ENCODE peak calls at places on chromosomes 5 and 9, in six cellular contexts. H, M, N, O, K and D are unnamed samples.

GRCh38 chr9:121893787-121894186 is 199.3 kb downstream of the TTLL11 start:
- DNase-seq in H (no peak), M (no peak), N (no peak), O (peak; percentile 9), K (no peak), D (no peak)

GRCh38 chr9:27088981-27089380 is 20.0 kb upstream of the TEK start:
- DNase-seq in H (no peak), M (no peak), N (no peak), O (no peak), K (no peak), D (peak; percentile 79)

GRCh38 chr9:7520396-7520795 is 279.2 kb downstream of the DMAC1 start:
- DNase-seq in H (no peak), M (no peak), N (no peak), O (no peak), K (no peak), D (no peak)

GRCh38 chr5:154571325-154572035 is 93.5 kb upstream of the HAND1 start:
- DNase-seq in H (no peak), M (no peak), N (no peak), O (no peak), K (no peak), D (no peak)

GRCh38 chr5:74648835-74649286 is 8.3 kb upstream of the ENC1 start:
- DNase-seq in H (no peak), M (peak; percentile 36), N (peak; percentile 69), O (no peak), K (no peak), D (peak; percentile 80)

GRCh38 chr5:40780199-40780598 is 18.0 kb downstream of the PRKAA1 start:
- DNase-seq in H (no peak), M (no peak), N (no peak), O (no peak), K (no peak), D (no peak)

GRCh38 chr5:107779472-107779871 is 108.7 kb upstream of the EFNA5 start:
- DNase-seq in H (no peak), M (no peak), N (peak; percentile 7), O (no peak), K (no peak), D (no peak)

GRCh38 chr5:1545798-1546355 is 22.1 kb upstream of the LPCAT1 start:
- DNase-seq in H (no peak), M (no peak), N (no peak), O (peak; percentile 41), K (no peak), D (no peak)

GRCh38 chr9:132987021-132987620 is 8.6 kb downstream of the GFI1B start:
- DNase-seq in H (no peak), M (no peak), N (no peak), O (no peak), K (no peak), D (no peak)

GRCh38 chr5:54874337-54875021 is 110.9 kb downstream of the ESM1 start:
- DNase-seq in H (no peak), M (no peak), N (no peak), O (no peak), K (no peak), D (peak; percentile 68)

GRCh38 chr5:171521219-171521633 is 101.8 kb downstream of the FGF18 start:
- DNase-seq in H (no peak), M (no peak), N (peak; percentile 35), O (no peak), K (no peak), D (peak; percentile 91)

GRCh38 chr9:119788876-119789275 is 419.6 kb upstream of the BRINP1 start:
- DNase-seq in H (no peak), M (no peak), N (no peak), O (no peak), K (no peak), D (no peak)

GRCh38 chr9:80158150-80158549 is 586.4 kb downstream of the TLE4 start:
- DNase-seq in H (no peak), M (no peak), N (no peak), O (no peak), K (no peak), D (no peak)

GRCh38 chr9:80619356-80619755 is 1047.6 kb downstream of the TLE4 start:
- DNase-seq in H (no peak), M (no peak), N (no peak), O (no peak), K (no peak), D (no peak)

GRCh38 chr5:156474251-156474650 is 147.3 kb downstream of the SGCD start:
- DNase-seq in H (no peak), M (no peak), N (no peak), O (no peak), K (no peak), D (no peak)

GRCh38 chr9:14243514-14244042 is 70.4 kb downstream of the NFIB start:
- DNase-seq in H (no peak), M (no peak), N (no peak), O (no peak), K (no peak), D (no peak)

GRCh38 chr5:156678484-156678883 is 171.6 kb upstream of the PPP1R2B start:
- DNase-seq in H (no peak), M (no peak), N (no peak), O (no peak), K (peak; percentile 47), D (no peak)

GRCh38 chr5:87094347-87094746 is 173.3 kb upstream of the RASA1 start:
- DNase-seq in H (no peak), M (no peak), N (no peak), O (no peak), K (no peak), D (no peak)

GRCh38 chr5:120053841-120054240 is 410.3 kb upstream of the PRR16 start:
- DNase-seq in H (no peak), M (no peak), N (no peak), O (no peak), K (no peak), D (peak; percentile 71)

GRCh38 chr9:70340572-70340971 is 73.9 kb downstream of the KLF9 start:
- DNase-seq in H (no peak), M (no peak), N (peak; percentile 5), O (no peak), K (no peak), D (peak; percentile 67)

GRCh38 chr9:69649566-69650260 is 22.5 kb downstream of the APBA1 start:
- DNase-seq in H (no peak), M (no peak), N (no peak), O (no peak), K (no peak), D (no peak)

DNA sequence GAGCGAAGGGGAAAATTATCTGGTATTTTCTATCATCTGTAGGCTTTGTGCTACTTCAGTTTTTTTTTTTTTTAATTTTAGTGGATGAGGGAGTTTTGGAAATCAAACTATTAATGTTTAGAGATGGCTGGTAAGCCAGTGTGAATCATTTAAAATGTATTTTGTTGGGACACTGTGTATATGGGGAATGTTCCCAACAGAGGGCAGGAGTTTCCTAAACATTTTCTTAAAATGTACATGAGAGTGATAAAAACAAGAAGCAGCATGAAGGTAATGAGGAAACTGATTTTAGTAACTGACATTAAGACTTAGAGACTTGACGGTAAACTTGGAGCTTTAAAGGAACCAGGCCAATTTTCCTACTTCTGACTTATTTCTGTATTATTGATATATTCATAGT is 68.2 kb upstream of the ITGA2 start:
- DNase-seq in H (no peak), M (no peak), N (no peak), O (no peak), K (no peak), D (peak; percentile 53)
- TF ChIP-seq CTCF in H (peak; percentile 11), M (no peak), N (peak; percentile 36), O (no peak), K (no peak), D (no peak)

GRCh38 chr5:139638090-139638735 is 9.9 kb upstream of the CXXC5 start:
- DNase-seq in H (no peak), M (peak; percentile 92), N (peak; percentile 89), O (peak; percentile 92), K (peak; percentile 88), D (peak; percentile 64)

GRCh38 chr5:139637438-139638089 is 10.6 kb upstream of the CXXC5 start:
- DNase-seq in H (no peak), M (peak; percentile 93), N (peak; percentile 96), O (peak; percentile 93), K (peak; percentile 87), D (peak; percentile 80)

GRCh38 chr5:139636207-139636792 is 11.8 kb upstream of the CXXC5 start:
- DNase-seq in H (no peak), M (no peak), N (peak; percentile 16), O (peak; percentile 73), K (peak; percentile 93), D (no peak)

GRCh38 chr5:139635606-139636206 is 12.4 kb upstream of the CXXC5 start:
- DNase-seq in H (no peak), M (peak; percentile 70), N (peak; percentile 75), O (peak; percentile 88), K (peak; percentile 87), D (peak; percentile 96)

DNA sequence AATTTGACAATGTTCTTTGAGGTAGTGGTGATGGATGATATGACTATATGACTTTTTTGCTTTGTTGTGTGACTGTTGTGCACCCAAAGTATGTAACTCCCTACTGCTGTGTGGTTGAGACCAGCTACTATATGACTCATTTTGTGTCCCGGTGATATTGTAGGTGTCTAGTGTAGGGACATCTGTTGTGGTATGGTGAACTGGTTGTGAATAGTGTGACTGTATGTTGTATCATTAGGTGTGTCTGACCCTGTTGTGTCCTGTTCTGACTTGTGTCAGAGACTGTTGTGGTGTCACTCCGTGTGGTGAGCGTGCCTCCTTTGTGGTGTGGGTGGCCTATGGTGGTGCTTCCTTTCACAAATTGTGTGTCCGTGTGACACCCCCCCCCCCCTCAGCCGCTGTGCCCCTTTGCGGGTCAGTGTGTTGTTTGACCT is 11.2 kb upstream of the CXXC5 start:
- DNase-seq in H (no peak), M (no peak), N (no peak), O (no peak), K (no peak), D (no peak)
- H3K4me3 ChIP-seq in H (peak overlapping the region; percentile 36), M (no peak overlapping the region), N (peak overlapping the region; percentile 42), O (peak overlapping the region; percentile 74), K (peak overlapping the region; percentile 51), D (peak overlapping the region; percentile 61)

GRCh38 chr9:104494808-104495207 is 9.3 kb upstream of the OR13F1 start:
- DNase-seq in H (no peak), M (no peak), N (peak; percentile 22), O (no peak), K (no peak), D (peak; percentile 11)
- TF ChIP-seq CTCF in H (peak; percentile 28), M (no peak), N (peak; percentile 52), O (no peak), K (no peak), D (peak; percentile 15)

GRCh38 chr5:122498163-122498562 is 186.1 kb downstream of the SNCAIP start:
- DNase-seq in H (no peak), M (no peak), N (peak; percentile 32), O (no peak), K (no peak), D (peak; percentile 22)

GRCh38 chr5:122500245-122501086 is 188.4 kb downstream of the SNCAIP start:
- DNase-seq in H (peak; percentile 12), M (no peak), N (peak; percentile 59), O (no peak), K (no peak), D (peak; percentile 83)

GRCh38 chr5:122507045-122507444 is 195.0 kb downstream of the SNCAIP start:
- DNase-seq in H (no peak), M (no peak), N (no peak), O (no peak), K (no peak), D (no peak)

GRCh38 chr5:122499617-122500016 is 187.6 kb downstream of the SNCAIP start:
- DNase-seq in H (no peak), M (no peak), N (no peak), O (no peak), K (no peak), D (no peak)

DNA sequence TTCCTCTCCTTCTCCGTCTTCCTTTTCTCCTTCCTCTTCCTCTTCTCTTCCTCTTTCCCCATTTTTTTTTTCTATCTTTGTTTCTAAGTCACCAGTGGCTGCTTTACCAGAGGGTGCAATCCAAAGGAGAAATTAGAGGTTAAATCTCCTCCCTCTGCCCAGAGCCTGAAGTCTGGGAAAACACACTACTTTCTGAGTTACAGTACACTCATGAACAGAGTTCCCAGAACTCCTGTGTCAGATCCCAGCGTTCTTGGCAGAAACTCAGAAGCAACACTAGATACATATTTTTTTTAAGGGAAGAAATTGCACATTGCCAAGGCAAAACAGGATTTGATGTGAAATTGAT is 189.0 kb downstream of the SNCAIP start:
- DNase-seq in H (no peak), M (no peak), N (no peak), O (no peak), K (no peak), D (peak; percentile 40)
- H3K4me3 ChIP-seq in H (no peak overlapping the region), M (no peak overlapping the region), N (no peak overlapping the region), O (peak overlapping the region; percentile 45), K (no peak overlapping the region), D (no peak overlapping the region)